ENCODE peak calls at places on chromosomes 7 and 10, in six cellular contexts. One of them, this sample, is unnamed.

GRCh38 chr10:58385784-58386112 is 538 bp downstream of the TFAM start:
- DNase-seq in HFFc6: no peak
- DNase-seq in HT1080: no peak
- DNase-seq in kidney tubule cell: peak
- DNase-seq in Calu3: peak
- DNase-seq in psoas muscle: peak
- DNase-seq in this sample: peak

GRCh38 chr10:72049472-72049871 is 38.9 kb downstream of the SPOCK2 start:
- DNase-seq in psoas muscle: peak
- DNase-seq in HT1080: no peak
- DNase-seq in Calu3: no peak
- DNase-seq in kidney tubule cell: no peak
- DNase-seq in HFFc6: no peak
- DNase-seq in this sample: no peak

GRCh38 chr10:78559514-78560392 is 509.0 kb upstream of the ZMIZ1 start:
- DNase-seq in HFFc6: no peak
- DNase-seq in kidney tubule cell: no peak
- DNase-seq in HT1080: no peak
- DNase-seq in Calu3: no peak
- DNase-seq in psoas muscle: no peak
- DNase-seq in this sample: no peak

GRCh38 chr10:57692255-57692980 is 575.3 kb downstream of the IPMK start:
- DNase-seq in kidney tubule cell: peak
- DNase-seq in Calu3: peak
- DNase-seq in HT1080: peak
- DNase-seq in HFFc6: peak
- DNase-seq in psoas muscle: no peak
- DNase-seq in this sample: peak

GRCh38 chr10:51227897-51228713 is 153.8 kb downstream of the PRKG1 start:
- DNase-seq in HT1080: no peak
- DNase-seq in kidney tubule cell: no peak
- DNase-seq in psoas muscle: no peak
- DNase-seq in Calu3: no peak
- DNase-seq in HFFc6: no peak
- DNase-seq in this sample: no peak

GRCh38 chr7:129707910-129708490 is 96.5 kb downstream of the NRF1 start:
- DNase-seq in HFFc6: no peak
- DNase-seq in HT1080: no peak
- DNase-seq in Calu3: peak
- DNase-seq in kidney tubule cell: no peak
- DNase-seq in psoas muscle: no peak
- DNase-seq in this sample: no peak

GRCh38 chr7:144256112-144256511 is 8.5 kb downstream of the OR2A7 start:
- DNase-seq in psoas muscle: no peak
- DNase-seq in kidney tubule cell: peak
- DNase-seq in HT1080: peak
- DNase-seq in Calu3: peak
- DNase-seq in HFFc6: no peak
- DNase-seq in this sample: no peak

GRCh38 chr10:6476989-6477388 is 103.1 kb downstream of the PRKCQ start:
- DNase-seq in Calu3: no peak
- DNase-seq in HFFc6: no peak
- DNase-seq in psoas muscle: no peak
- DNase-seq in kidney tubule cell: peak
- DNase-seq in HT1080: no peak
- DNase-seq in this sample: no peak

GRCh38 chr10:116888380-116889055 is 39.2 kb downstream of the ENO4 start:
- DNase-seq in psoas muscle: peak
- DNase-seq in Calu3: peak
- DNase-seq in HFFc6: peak
- DNase-seq in HT1080: peak
- DNase-seq in kidney tubule cell: peak
- DNase-seq in this sample: peak

GRCh38 chr7:37986780-37987380 is 66.4 kb downstream of the EPDR1 start:
- DNase-seq in Calu3: no peak
- DNase-seq in kidney tubule cell: peak
- DNase-seq in psoas muscle: no peak
- DNase-seq in HFFc6: no peak
- DNase-seq in HT1080: peak
- DNase-seq in this sample: peak

GRCh38 chr10:124497196-124497990 is 35.8 kb downstream of the LHPP start:
- DNase-seq in psoas muscle: peak
- DNase-seq in Calu3: no peak
- DNase-seq in kidney tubule cell: no peak
- DNase-seq in HFFc6: no peak
- DNase-seq in HT1080: no peak
- DNase-seq in this sample: no peak

GRCh38 chr7:314853-315252 is 24.9 kb downstream of the FOXL3 start:
- DNase-seq in HFFc6: no peak
- DNase-seq in psoas muscle: no peak
- DNase-seq in kidney tubule cell: no peak
- DNase-seq in Calu3: no peak
- DNase-seq in HT1080: no peak
- DNase-seq in this sample: no peak

GRCh38 chr10:12235116-12235694 is 39.2 kb downstream of the CDC123 start:
- DNase-seq in HFFc6: no peak
- DNase-seq in HT1080: no peak
- DNase-seq in kidney tubule cell: no peak
- DNase-seq in psoas muscle: no peak
- DNase-seq in Calu3: no peak
- DNase-seq in this sample: no peak

GRCh38 chr7:36723951-36724664 is at the start of gene AOAH:
- DNase-seq in kidney tubule cell: no peak
- DNase-seq in psoas muscle: peak
- DNase-seq in HT1080: no peak
- DNase-seq in Calu3: no peak
- DNase-seq in HFFc6: no peak
- DNase-seq in this sample: no peak

GRCh38 chr10:75451927-75452326 is 20.5 kb downstream of the LRMDA start:
- DNase-seq in Calu3: no peak
- DNase-seq in psoas muscle: no peak
- DNase-seq in HT1080: no peak
- DNase-seq in HFFc6: no peak
- DNase-seq in kidney tubule cell: no peak
- DNase-seq in this sample: no peak

GRCh38 chr7:7201583-7202374 is 19.4 kb downstream of the C1GALT1 start:
- DNase-seq in HFFc6: no peak
- DNase-seq in Calu3: peak
- DNase-seq in psoas muscle: no peak
- DNase-seq in HT1080: no peak
- DNase-seq in kidney tubule cell: peak
- DNase-seq in this sample: no peak

GRCh38 chr10:89662596-89662995 is 17.6 kb upstream of the PANK1 start:
- DNase-seq in HT1080: no peak
- DNase-seq in HFFc6: no peak
- DNase-seq in Calu3: no peak
- DNase-seq in psoas muscle: no peak
- DNase-seq in kidney tubule cell: no peak
- DNase-seq in this sample: no peak

GRCh38 chr7:141585592-141586510 is 34.6 kb downstream of the AGK start:
- DNase-seq in HT1080: peak
- DNase-seq in kidney tubule cell: peak
- DNase-seq in HFFc6: peak
- DNase-seq in Calu3: no peak
- DNase-seq in psoas muscle: no peak
- DNase-seq in this sample: peak

GRCh38 chr7:36391436-36392198 is 2.0 kb downstream of the ANLN start:
- DNase-seq in Calu3: peak
- DNase-seq in HFFc6: no peak
- DNase-seq in HT1080: peak
- DNase-seq in kidney tubule cell: peak
- DNase-seq in psoas muscle: no peak
- DNase-seq in this sample: no peak

GRCh38 chr10:58856508-58857240 is 319.8 kb upstream of the PHYHIPL start:
- DNase-seq in HFFc6: peak
- DNase-seq in HT1080: peak
- DNase-seq in Calu3: peak
- DNase-seq in kidney tubule cell: peak
- DNase-seq in psoas muscle: peak
- DNase-seq in this sample: peak

GRCh38 chr10:100980327-100981110 is 6.8 kb downstream of the MRPL43 start:
- DNase-seq in HT1080: no peak
- DNase-seq in HFFc6: no peak
- DNase-seq in kidney tubule cell: no peak
- DNase-seq in psoas muscle: peak
- DNase-seq in Calu3: no peak
- DNase-seq in this sample: no peak

GRCh38 chr10:120456626-120457430 is at the start of gene PLPP4:
- DNase-seq in kidney tubule cell: peak
- DNase-seq in HFFc6: peak
- DNase-seq in HT1080: peak
- DNase-seq in Calu3: peak
- DNase-seq in psoas muscle: no peak
- DNase-seq in this sample: peak

GRCh38 chr7:41110186-41110585 is 592.7 kb downstream of the INHBA start:
- DNase-seq in psoas muscle: no peak
- DNase-seq in HFFc6: no peak
- DNase-seq in kidney tubule cell: peak
- DNase-seq in HT1080: peak
- DNase-seq in Calu3: peak
- DNase-seq in this sample: peak

GRCh38 chr7:7719235-7719634 is 828 bp upstream of the RPA3 start:
- DNase-seq in Calu3: peak
- DNase-seq in kidney tubule cell: peak
- DNase-seq in HT1080: peak
- DNase-seq in psoas muscle: no peak
- DNase-seq in HFFc6: peak
- DNase-seq in this sample: peak